ENCODE peak calls at places on chromosomes 11 and 22, in four cellular contexts. M is H1, K is HCT116, B is HepG2. X is an unnamed sample.

GRCh38 chr11:75346912-75347647 is 4.4 kb downstream of the ARRB1 start:
- DNase-seq in M (no peak), K (no peak), B (no peak), X (no peak)

GRCh38 chr22:37222440-37222971 is 10.2 kb upstream of the SSTR3 start:
- DNase-seq in M (no peak), K (no peak), B (no peak), X (no peak)

GRCh38 chr11:45314900-45315299 is 28.8 kb upstream of the SYT13 start:
- DNase-seq in M (peak), K (no peak), B (no peak), X (no peak)

GRCh38 chr11:120337896-120338840 is 2.0 kb downstream of the ARHGEF12 start:
- DNase-seq in M (no peak), K (no peak), B (peak), X (peak)

GRCh38 chr11:66987158-66987620 is 12.1 kb downstream of the C11orf86 start:
- DNase-seq in M (peak), K (no peak), B (no peak), X (no peak)

GRCh38 chr22:36930041-36930935 is 16.9 kb downstream of the CSF2RB start:
- DNase-seq in M (peak), K (no peak), B (no peak), X (no peak)

GRCh38 chr11:125990244-125990643 is 44.4 kb downstream of the VSIG10L2 start:
- DNase-seq in M (no peak), K (no peak), B (no peak), X (no peak)

GRCh38 chr22:42844756-42845155 is 12.3 kb downstream of the ARFGAP3 start:
- DNase-seq in M (no peak), K (peak), B (no peak), X (no peak)

GRCh38 chr11:105245781-105246315 is 106.3 kb upstream of the CARD18 start:
- DNase-seq in M (no peak), K (no peak), B (no peak), X (no peak)

GRCh38 chr11:57787920-57788716 is 26.5 kb downstream of the CTNND1 start:
- DNase-seq in M (no peak), K (no peak), B (peak), X (no peak)

GRCh38 chr11:86592047-86592564 is 80.3 kb downstream of the ME3 start:
- DNase-seq in M (no peak), K (no peak), B (no peak), X (no peak)

GRCh38 chr11:75140269-75141138 is 10.4 kb upstream of the SLCO2B1 start:
- DNase-seq in M (peak), K (peak), B (peak), X (peak)

GRCh38 chr11:67282155-67282875 is 6.8 kb upstream of the ANKRD13D start:
- DNase-seq in M (no peak), K (no peak), B (no peak), X (no peak)

GRCh38 chr11:19242184-19242932 is 1.6 kb upstream of the E2F8 start:
- DNase-seq in M (peak), K (no peak), B (no peak), X (no peak)

GRCh38 chr22:19213496-19214473 is 35.2 kb upstream of the SLC25A1 start:
- DNase-seq in M (no peak), K (no peak), B (no peak), X (no peak)

GRCh38 chr22:38353701-38354100 is 36.5 kb upstream of the CSNK1E start:
- DNase-seq in M (no peak), K (no peak), B (no peak), X (no peak)

GRCh38 chr11:33857924-33858323 is 34.0 kb downstream of the LMO2 start:
- DNase-seq in M (peak), K (peak), B (peak), X (peak)

GRCh38 chr11:117738246-117738957 is 58.6 kb downstream of the DSCAML1 start:
- DNase-seq in M (no peak), K (no peak), B (no peak), X (no peak)

GRCh38 chr11:128653828-128654231 is 40.0 kb upstream of the FLI1 start:
- DNase-seq in M (peak), K (no peak), B (no peak), X (peak)

GRCh38 chr11:2428322-2428795 is 16.0 kb downstream of the TRPM5 start:
- DNase-seq in M (peak), K (peak), B (peak), X (peak)

GRCh38 chr11:35873721-35874120 is 70.1 kb upstream of the LDLRAD3 start:
- DNase-seq in M (peak), K (no peak), B (no peak), X (peak)

GRCh38 chr22:24108073-24108472 is 73.2 kb upstream of the SUSD2 start:
- DNase-seq in M (no peak), K (no peak), B (no peak), X (no peak)

GRCh38 chr11:7060828-7061227 is 28.0 kb upstream of the RBMXL2 start:
- DNase-seq in M (no peak), K (no peak), B (no peak), X (no peak)

GRCh38 chr11:126317681-126318641 is 14.1 kb downstream of the DCPS start:
- DNase-seq in M (no peak), K (no peak), B (no peak), X (no peak)

GRCh38 chr11:7672960-7673723 is at the start of gene CYB5R2:
- DNase-seq in M (peak), K (peak), B (no peak), X (peak)

GRCh38 chr11:109138200-109138599 is 283.8 kb upstream of the C11orf87 start:
- DNase-seq in M (no peak), K (no peak), B (no peak), X (no peak)

GRCh38 chr11:71079795-71080194 is 172.6 kb downstream of the SHANK2 start:
- DNase-seq in M (no peak), K (no peak), B (no peak), X (no peak)

GRCh38 chr11:2531277-2531986 is 86.6 kb downstream of the KCNQ1 start:
- DNase-seq in M (peak), K (peak), B (peak), X (peak)

GRCh38 chr11:18012314-18012905 is 437 bp downstream of the SERGEF start:
- DNase-seq in M (no peak), K (no peak), B (peak), X (peak)

GRCh38 chr11:62841361-62842170 is 2.2 kb upstream of the WDR74 start:
- DNase-seq in M (peak), K (peak), B (peak), X (peak)

GRCh38 chr11:134418119-134418840 is 6.2 kb upstream of the B3GAT1 start:
- DNase-seq in M (no peak), K (no peak), B (no peak), X (peak)

GRCh38 chr11:33490842-33491370 is 209.7 kb downstream of the C11orf91 start:
- DNase-seq in M (no peak), K (no peak), B (no peak), X (no peak)

GRCh38 chr11:84993386-84993785 is 633.8 kb downstream of the DLG2 start:
- DNase-seq in M (peak), K (peak), B (peak), X (no peak)

DNA sequence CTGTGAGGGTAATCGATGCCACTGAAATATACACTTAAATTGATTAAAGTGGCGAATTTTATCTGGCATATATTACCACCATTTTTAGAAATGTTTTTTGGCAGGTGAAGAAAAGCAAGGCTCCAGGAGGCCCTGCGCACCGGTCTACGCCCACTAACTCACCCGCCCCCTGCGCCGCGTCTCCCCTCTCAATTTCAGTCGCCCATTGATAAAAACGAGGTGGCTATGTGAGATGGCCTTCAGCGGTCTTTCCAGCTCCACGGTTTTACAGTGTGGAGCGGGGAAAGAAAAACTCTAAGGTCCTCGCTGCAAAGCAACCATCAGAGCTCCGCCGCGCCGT is 602 bp upstream of the AQP11 start:
- DNase-seq in M (no peak), K (no peak), B (no peak), X (no peak)
- TF ChIP-seq JUND in M (no peak), K (no peak), B (no peak), X (no peak)

GRCh38 chr22:30598986-30599385 is 7.3 kb upstream of the PES1 start:
- DNase-seq in M (no peak), K (no peak), B (no peak), X (no peak)

GRCh38 chr22:30600925-30601324 is 6.0 kb upstream of the TCN2 start:
- DNase-seq in M (no peak), K (no peak), B (no peak), X (no peak)

GRCh38 chr22:30604723-30605122 is 2.3 kb upstream of the TCN2 start:
- DNase-seq in M (no peak), K (no peak), B (no peak), X (no peak)

GRCh38 chr22:30601464-30601863 is 5.5 kb upstream of the TCN2 start:
- DNase-seq in M (no peak), K (no peak), B (no peak), X (no peak)

GRCh38 chr22:30602049-30602448 is 4.9 kb upstream of the TCN2 start:
- DNase-seq in M (no peak), K (peak), B (peak), X (no peak)
- TF ChIP-seq JUND in M (no peak), K (no peak), B (no peak), X (no peak)

GRCh38 chr11:114846040-114846791 is 167.9 kb downstream of the NXPE2 start:
- DNase-seq in M (no peak), K (no peak), B (no peak), X (no peak)
- TF ChIP-seq JUND in M (no peak), K (no peak), B (no peak), X (no peak)

GRCh38 chr22:45961679-45962430 is 15.1 kb downstream of the WNT7B start:
- DNase-seq in M (no peak), K (no peak), B (no peak), X (no peak)
- TF ChIP-seq JUND in M (no peak), K (no peak), B (no peak), X (no peak)

GRCh38 chr22:21964234-21964633 is 11.6 kb upstream of the PPM1F start:
- DNase-seq in M (no peak), K (no peak), B (no peak), X (no peak)

GRCh38 chr22:21963286-21963685 is 10.6 kb upstream of the PPM1F start:
- DNase-seq in M (no peak), K (no peak), B (no peak), X (no peak)

GRCh38 chr22:21964918-21965484 is 12.4 kb upstream of the PPM1F start:
- DNase-seq in M (no peak), K (no peak), B (no peak), X (no peak)

GRCh38 chr22:21962655-21962949 is 10.0 kb upstream of the PPM1F start:
- DNase-seq in M (no peak), K (no peak), B (no peak), X (no peak)

GRCh38 chr22:21963790-21964211 is 11.2 kb upstream of the PPM1F start:
- DNase-seq in M (no peak), K (no peak), B (no peak), X (no peak)
- TF ChIP-seq JUND in M (no peak), K (no peak), B (no peak), X (no peak)

DNA sequence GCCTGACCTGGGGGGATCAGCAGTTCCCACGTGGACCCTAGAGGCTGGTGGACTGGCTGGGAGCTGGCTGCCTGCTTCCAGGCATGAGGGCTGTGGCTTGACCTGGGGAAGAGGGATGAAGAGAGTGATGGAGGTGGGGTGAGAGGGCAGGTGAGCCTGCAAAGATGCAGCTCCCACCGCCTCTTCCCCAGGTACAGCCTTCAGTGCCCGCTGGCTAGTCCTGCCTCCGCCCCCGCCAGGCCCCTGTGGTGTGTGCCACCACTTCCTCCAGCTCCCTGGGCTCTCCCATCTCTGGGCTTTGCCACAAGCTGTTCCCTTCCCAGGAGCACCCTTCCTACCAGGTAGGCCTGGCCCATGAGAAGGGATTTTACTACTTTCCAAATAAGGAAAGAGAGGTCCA is 19.1 kb downstream of the PARVG start:
- DNase-seq in M (no peak), K (no peak), B (no peak), X (no peak)
- TF ChIP-seq JUND in M (no peak), K (no peak), B (no peak), X (no peak)

GRCh38 chr11:107704432-107704831 is 7.4 kb downstream of the SLN start:
- DNase-seq in M (no peak), K (no peak), B (no peak), X (no peak)

GRCh38 chr11:107702723-107703122 is 9.1 kb downstream of the SLN start:
- DNase-seq in M (no peak), K (no peak), B (no peak), X (no peak)

GRCh38 chr11:107707128-107707760 is 4.6 kb downstream of the SLN start:
- DNase-seq in M (no peak), K (no peak), B (no peak), X (no peak)

GRCh38 chr11:107706531-107706930 is 5.3 kb downstream of the SLN start:
- DNase-seq in M (no peak), K (no peak), B (no peak), X (no peak)

DNA sequence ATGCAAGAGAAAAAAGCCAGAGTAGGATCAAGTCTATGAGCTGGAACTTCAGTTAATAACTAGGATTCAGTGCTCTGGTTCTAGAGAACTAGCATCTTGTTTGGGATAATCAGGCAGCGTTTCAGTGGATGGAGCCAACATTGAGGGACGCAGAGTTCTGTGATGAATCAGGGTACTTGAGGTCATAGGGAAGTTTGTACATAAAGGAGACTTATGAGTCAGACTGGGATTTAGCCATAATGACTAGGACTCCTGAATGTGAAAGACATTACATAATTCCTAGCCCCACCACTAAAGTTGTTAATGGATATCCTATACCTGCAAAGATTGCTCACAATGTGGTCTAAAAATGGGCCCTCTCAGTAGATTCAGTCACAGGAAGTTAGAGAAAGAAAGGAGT is 6.8 kb downstream of the SLN start:
- DNase-seq in M (no peak), K (no peak), B (no peak), X (no peak)
- TF ChIP-seq JUND in M (no peak), K (no peak), B (no peak), X (no peak)

GRCh38 chr11:69959461-69959860 is 118.7 kb upstream of the ANO1 start:
- DNase-seq in M (no peak), K (no peak), B (no peak), X (no peak)

GRCh38 chr11:69963533-69964246 is 114.4 kb upstream of the ANO1 start:
- DNase-seq in M (no peak), K (no peak), B (no peak), X (no peak)

GRCh38 chr11:69964247-69964643 is 113.9 kb upstream of the ANO1 start:
- DNase-seq in M (no peak), K (no peak), B (no peak), X (no peak)

GRCh38 chr11:69961738-69962137 is 116.4 kb upstream of the ANO1 start:
- DNase-seq in M (no peak), K (no peak), B (no peak), X (no peak)

DNA sequence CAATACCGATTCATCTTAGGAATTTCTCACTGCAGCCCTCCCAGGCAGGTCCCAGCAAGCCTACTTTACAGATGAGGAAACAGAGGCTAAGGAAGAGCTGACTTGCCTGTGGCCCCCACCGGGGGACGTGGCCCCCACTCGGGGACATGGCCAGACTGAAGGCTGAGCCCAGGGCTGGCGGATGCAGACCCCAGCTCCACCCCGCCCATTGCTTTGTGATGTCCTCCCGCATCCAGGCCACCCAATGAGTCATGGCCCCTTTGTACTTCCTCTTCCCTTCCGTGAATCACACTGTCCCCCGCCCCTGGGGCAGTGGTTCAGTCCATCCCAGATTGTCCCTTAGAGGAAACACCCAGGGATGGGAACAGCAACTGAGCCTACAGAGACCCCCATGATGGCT is 116.0 kb upstream of the ANO1 start:
- DNase-seq in M (no peak), K (peak), B (no peak), X (no peak)
- TF ChIP-seq JUND in M (peak), K (peak), B (no peak), X (no peak)

X was measured in T47D.